ENCODE peak calls at places on chromosomes 5 and 9, in six cellular contexts. G is stomach, B is IMR-90, Q is spleen, C is HepG2, A is prostate gland. I is an unnamed sample.

GRCh38 chr5:157068339-157068738 is 9.4 kb upstream of the HAVCR1 start:
- DNase-seq in G (no peak), B (no peak), Q (no peak), C (peak), A (no peak), I (no peak)

GRCh38 chr5:135476615-135477493 is 24.7 kb upstream of the TIFAB start:
- DNase-seq in G (peak), B (no peak), Q (no peak), C (no peak), A (no peak), I (no peak)

GRCh38 chr5:40775846-40776657 is 20.3 kb upstream of the TTC33 start:
- DNase-seq in G (no peak), B (no peak), Q (no peak), C (no peak), A (no peak), I (no peak)

GRCh38 chr5:15499528-15500325 is at the start of gene FBXL7:
- DNase-seq in G (peak), B (peak), Q (peak), C (peak), A (peak), I (peak)

GRCh38 chr5:59709833-59710232 is 183.7 kb downstream of the PDE4D start:
- DNase-seq in G (peak), B (peak), Q (no peak), C (no peak), A (peak), I (no peak)

GRCh38 chr5:59021837-59022514 is 439.1 kb downstream of the RAB3C start:
- DNase-seq in G (peak), B (no peak), Q (no peak), C (no peak), A (no peak), I (peak)

GRCh38 chr9:87601175-87601574 is 103.5 kb downstream of the DAPK1 start:
- DNase-seq in G (peak), B (no peak), Q (peak), C (peak), A (no peak), I (peak)

GRCh38 chr9:15349892-15350761 is 43.1 kb upstream of the TTC39B start:
- DNase-seq in G (peak), B (peak), Q (no peak), C (peak), A (no peak), I (no peak)

GRCh38 chr5:169146158-169146557 is 154.8 kb downstream of the SLIT3 start:
- DNase-seq in G (no peak), B (no peak), Q (no peak), C (no peak), A (no peak), I (no peak)

GRCh38 chr9:131335356-131335755 is 45.8 kb downstream of the PLPP7 start:
- DNase-seq in G (no peak), B (no peak), Q (peak), C (no peak), A (no peak), I (no peak)

GRCh38 chr9:89534464-89534863 is 36.6 kb upstream of the SEMA4D start:
- DNase-seq in G (no peak), B (no peak), Q (no peak), C (no peak), A (no peak), I (no peak)

GRCh38 chr9:116633444-116633843 is 53.7 kb upstream of the TRIM32 start:
- DNase-seq in G (no peak), B (no peak), Q (no peak), C (no peak), A (no peak), I (no peak)

GRCh38 chr9:85960688-85961093 is 19.7 kb downstream of the NAA35 start:
- DNase-seq in G (no peak), B (peak), Q (no peak), C (no peak), A (no peak), I (peak)

GRCh38 chr9:86434039-86434726 is 80.0 kb upstream of the TUT7 start:
- DNase-seq in G (no peak), B (peak), Q (no peak), C (peak), A (peak), I (no peak)

GRCh38 chr5:98214240-98215051 is 559.0 kb upstream of the RGMB start:
- DNase-seq in G (no peak), B (peak), Q (no peak), C (no peak), A (no peak), I (no peak)

GRCh38 chr9:34139477-34140146 is 13.1 kb upstream of the DCAF12 start:
- DNase-seq in G (peak), B (peak), Q (no peak), C (peak), A (no peak), I (peak)

GRCh38 chr5:95533761-95534160 is 21.0 kb downstream of the SKIC3 start:
- DNase-seq in G (no peak), B (peak), Q (no peak), C (no peak), A (no peak), I (no peak)

GRCh38 chr5:55638455-55638854 is 73.7 kb downstream of the SLC38A9 start:
- DNase-seq in G (no peak), B (peak), Q (no peak), C (no peak), A (peak), I (no peak)

GRCh38 chr9:133370680-133371079 is 5.2 kb downstream of the SURF4 start:
- DNase-seq in G (no peak), B (no peak), Q (no peak), C (no peak), A (no peak), I (no peak)

GRCh38 chr9:133164209-133164590 is 486 bp upstream of the GBGT1 start:
- DNase-seq in G (no peak), B (no peak), Q (no peak), C (no peak), A (no peak), I (no peak)

GRCh38 chr9:120877276-120878034 is 467 bp upstream of the PHF19 start:
- DNase-seq in G (peak), B (peak), Q (peak), C (peak), A (peak), I (peak)

GRCh38 chr9:137757613-137758029 is 120.0 kb upstream of the CACNA1B start:
- DNase-seq in G (no peak), B (peak), Q (no peak), C (no peak), A (no peak), I (no peak)

GRCh38 chr9:127021664-127022337 is 100.6 kb downstream of the ANGPTL2 start:
- DNase-seq in G (peak), B (peak), Q (no peak), C (no peak), A (peak), I (peak)

GRCh38 chr9:93129286-93129685 is 4.8 kb downstream of the NINJ1 start:
- DNase-seq in G (no peak), B (no peak), Q (peak), C (no peak), A (no peak), I (no peak)

GRCh38 chr5:10555134-10555733 is 8.6 kb upstream of the ANKRD33B start:
- DNase-seq in G (no peak), B (peak), Q (no peak), C (no peak), A (no peak), I (no peak)

GRCh38 chr5:173281910-173282309 is 46.3 kb downstream of the STC2 start:
- DNase-seq in G (no peak), B (peak), Q (no peak), C (no peak), A (no peak), I (no peak)

GRCh38 chr9:79390077-79390673 is 181.6 kb upstream of the TLE4 start:
- DNase-seq in G (no peak), B (peak), Q (no peak), C (no peak), A (no peak), I (no peak)

GRCh38 chr9:27333241-27334052 is 36.5 kb upstream of the EQTN start:
- DNase-seq in G (peak), B (peak), Q (no peak), C (peak), A (peak), I (peak)

GRCh38 chr9:136233868-136234267 is 11.7 kb downstream of the QSOX2 start:
- DNase-seq in G (no peak), B (no peak), Q (no peak), C (no peak), A (no peak), I (no peak)

DNA sequence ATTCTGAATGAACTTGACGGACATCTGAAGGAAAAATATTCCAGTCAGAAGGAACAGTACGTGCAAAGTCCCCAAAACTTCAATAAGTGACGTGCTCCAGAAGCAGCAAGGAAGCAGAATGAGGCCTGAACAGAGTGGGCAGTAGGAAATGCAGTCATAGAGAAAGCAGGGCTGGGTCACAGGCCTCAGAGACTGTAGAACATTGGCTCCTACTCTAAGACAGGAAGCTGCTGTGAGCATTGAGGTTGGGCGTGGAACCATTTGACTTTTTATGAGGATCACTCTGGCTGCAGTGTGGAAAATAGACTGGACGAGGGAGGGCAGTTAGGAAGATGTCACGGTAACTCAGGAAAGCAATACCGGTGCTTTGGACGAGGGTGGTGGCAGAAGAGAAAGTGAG is 64.0 kb downstream of the DOCK8 start:
- DNase-seq in G (peak), B (no peak), Q (no peak), C (no peak), A (no peak), I (no peak)
- TF ChIP-seq POLR2A in G (no peak), B (no peak), Q (no peak), C (no peak), A (no peak), I (no peak)

GRCh38 chr9:6412572-6413364 is at the start of gene UHRF2:
- DNase-seq in G (peak), B (peak), Q (peak), C (peak), A (peak), I (peak)
- TF ChIP-seq POLR2A in G (no peak), B (peak), Q (peak), C (peak), A (peak), I (peak)

GRCh38 chr9:36486933-36487481 is 85.7 kb upstream of the MELK start:
- DNase-seq in G (peak), B (no peak), Q (peak), C (peak), A (peak), I (peak)

GRCh38 chr9:36488322-36488838 is 84.3 kb upstream of the MELK start:
- DNase-seq in G (no peak), B (no peak), Q (peak), C (no peak), A (no peak), I (no peak)

GRCh38 chr9:36489453-36489852 is 83.2 kb upstream of the MELK start:
- DNase-seq in G (no peak), B (no peak), Q (no peak), C (no peak), A (no peak), I (no peak)

GRCh38 chr9:36486454-36486932 is 86.2 kb upstream of the MELK start:
- DNase-seq in G (no peak), B (peak), Q (no peak), C (no peak), A (peak), I (no peak)

DNA sequence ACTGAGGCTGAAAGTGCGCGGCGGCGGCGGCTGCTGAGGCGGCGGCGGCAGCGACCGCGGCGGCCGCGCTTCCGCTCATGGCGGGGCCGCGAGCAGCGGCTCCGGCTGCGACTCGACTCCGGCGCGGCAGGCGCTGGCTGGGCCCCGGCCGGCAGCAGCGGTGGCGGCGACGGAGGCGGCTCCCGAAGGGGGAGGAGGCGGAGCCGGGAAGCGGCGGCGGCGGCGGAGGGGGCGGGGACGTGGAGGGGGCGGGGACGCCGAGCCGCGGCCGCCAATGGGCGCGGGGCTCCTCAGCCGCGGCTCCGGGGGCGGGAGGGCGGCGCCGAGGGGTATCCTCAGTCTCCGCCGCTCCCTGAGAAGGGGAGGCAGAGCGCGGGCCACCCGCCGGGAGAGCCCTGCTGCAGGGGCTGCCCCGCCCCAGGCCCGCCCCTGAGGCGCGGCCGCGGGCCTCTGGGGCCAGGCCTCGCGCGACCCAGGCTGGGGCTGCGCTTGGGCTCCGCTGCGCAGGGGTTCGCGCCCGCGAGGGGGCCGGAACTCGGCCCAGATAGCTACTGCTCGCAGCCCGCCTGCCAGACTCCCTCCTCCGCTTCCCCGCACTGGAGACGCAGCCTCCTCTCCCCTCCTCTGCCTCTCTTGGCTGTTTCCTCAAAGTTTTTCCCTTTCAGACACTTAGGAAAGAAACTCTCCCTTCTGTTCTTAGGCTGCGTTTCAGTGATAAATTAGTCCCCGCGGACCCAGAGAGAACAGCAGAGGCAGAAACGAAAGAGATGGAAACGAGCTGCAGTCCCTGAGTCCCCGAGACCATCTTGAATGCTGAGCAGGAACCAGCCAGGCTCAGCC is 85.0 kb upstream of the MELK start:
- DNase-seq in G (peak), B (peak), Q (peak), C (peak), A (peak), I (peak)
- TF ChIP-seq POLR2A in G (no peak), B (peak), Q (peak), C (peak), A (peak), I (peak)

GRCh38 chr9:74856997-74857396 is 30.7 kb downstream of the TRPM6 start:
- DNase-seq in G (no peak), B (no peak), Q (no peak), C (no peak), A (no peak), I (no peak)

GRCh38 chr9:74861773-74862172 is 25.9 kb downstream of the TRPM6 start:
- DNase-seq in G (no peak), B (no peak), Q (no peak), C (no peak), A (no peak), I (no peak)

GRCh38 chr9:74858753-74859414 is 28.8 kb downstream of the TRPM6 start:
- DNase-seq in G (no peak), B (peak), Q (no peak), C (no peak), A (no peak), I (no peak)
- TF ChIP-seq POLR2A in G (no peak), B (no peak), Q (no peak), C (no peak), A (no peak), I (no peak)

DNA sequence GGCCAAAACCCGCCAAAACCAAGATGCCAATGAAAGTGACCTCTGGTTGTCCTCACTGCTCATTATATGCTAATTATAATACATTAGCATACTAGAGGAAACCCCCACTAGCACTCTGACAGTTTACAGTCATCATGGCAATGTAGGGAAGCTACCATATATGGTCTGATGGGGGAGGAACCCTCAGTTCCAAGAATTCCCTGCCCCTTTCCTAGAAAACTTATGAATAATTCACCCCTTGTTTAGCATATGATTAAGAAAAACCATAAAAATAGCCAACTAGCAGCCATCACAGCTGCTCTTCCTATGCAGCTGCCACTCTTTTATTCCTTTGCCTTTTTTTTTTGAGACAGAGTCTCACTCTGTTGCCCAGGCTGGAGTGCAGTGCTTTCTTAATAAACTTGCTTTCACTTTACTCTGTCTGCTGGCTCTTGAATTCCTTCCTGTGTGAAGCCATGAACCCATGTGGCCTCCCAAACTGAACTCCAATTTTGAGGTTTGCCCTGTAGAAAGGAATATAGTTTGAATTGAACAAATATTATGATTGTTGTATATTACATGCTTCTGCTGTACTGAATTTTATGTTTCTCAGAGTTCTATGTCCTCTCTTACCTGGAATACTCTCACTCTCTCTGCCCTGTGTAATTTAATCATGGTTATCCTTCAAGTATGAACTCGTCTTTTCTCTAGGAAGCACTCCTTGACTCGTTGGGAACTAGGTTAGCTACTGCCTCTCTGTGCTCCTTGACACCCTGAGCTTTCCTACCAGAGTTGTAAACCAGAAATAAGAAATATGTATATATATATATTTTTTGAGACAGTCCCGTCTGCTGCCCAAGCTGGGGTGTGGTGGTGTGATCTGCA is 59.8 kb downstream of the KIAA1958 start:
- DNase-seq in G (no peak), B (peak), Q (no peak), C (no peak), A (no peak), I (no peak)
- TF ChIP-seq POLR2A in G (no peak), B (no peak), Q (no peak), C (no peak), A (no peak), I (no peak)

DNA sequence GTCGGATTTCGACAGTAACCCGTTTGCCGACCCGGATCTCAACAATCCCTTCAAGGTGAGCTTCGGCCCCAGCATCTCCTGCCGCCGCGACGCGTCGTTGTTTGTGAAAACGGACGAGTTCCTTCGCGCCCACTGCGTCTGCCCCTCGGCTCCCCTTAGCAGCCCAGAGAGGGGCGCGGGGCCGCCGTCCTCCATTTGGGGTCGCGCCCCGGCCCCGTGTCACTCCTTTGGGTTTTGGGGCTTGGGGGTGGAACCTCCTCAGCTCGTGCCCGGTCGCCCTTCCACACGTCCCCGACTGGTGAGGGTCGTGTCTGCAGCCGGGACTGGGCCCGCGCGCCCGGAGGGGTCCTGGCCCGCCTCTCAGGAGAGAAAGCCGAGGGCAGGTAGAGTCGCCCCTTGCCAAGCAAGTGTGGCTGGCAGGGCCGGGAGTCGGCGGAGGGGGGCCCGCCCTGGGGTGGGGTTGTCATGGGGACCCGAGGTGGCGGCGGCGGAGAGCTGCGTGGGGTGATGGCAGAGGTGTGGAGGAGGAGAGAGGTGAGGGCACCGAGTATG is 333 bp downstream of the SCAMP1 start:
- DNase-seq in G (peak), B (no peak), Q (peak), C (no peak), A (peak), I (peak)
- TF ChIP-seq POLR2A in G (no peak), B (peak), Q (no peak), C (no peak), A (no peak), I (no peak)

I was measured in body of pancreas.